ENCODE peak calls at places on chromosomes 2 and 18, in nine cellular contexts. One of them, this sample, is unnamed.

GRCh38 chr2:119584469-119584868 is 40.2 kb downstream of the CFAP221 start:
- DNase-seq in adrenal gland: no peak
- DNase-seq in stimulated activated CD8-positive, alpha-beta memory T cell treated with anti-CD3 and anti-CD28 coated beads, Interleukin-15, amount 100 ng/mL, for 4 hours: no peak
- DNase-seq in NCI-H2029 treated with DMSO at 0.1 percent for 48 hours: no peak
- DNase-seq in OCI-LY7: no peak
- DNase-seq in HT1080: no peak
- DNase-seq in MV-4-11: no peak
- DNase-seq in CD4-positive, alpha-beta T cell: no peak
- DNase-seq in brain microvascular endothelial cell: no peak
- DNase-seq in this sample: no peak

GRCh38 chr2:95305341-95306058 is 8.4 kb downstream of the KCNIP3 start:
- DNase-seq in adrenal gland: no peak
- DNase-seq in HT1080: no peak
- DNase-seq in CD4-positive, alpha-beta T cell: no peak
- DNase-seq in stimulated activated CD8-positive, alpha-beta memory T cell treated with anti-CD3 and anti-CD28 coated beads, Interleukin-15, amount 100 ng/mL, for 4 hours: no peak
- DNase-seq in NCI-H2029 treated with DMSO at 0.1 percent for 48 hours: peak
- DNase-seq in OCI-LY7: no peak
- DNase-seq in MV-4-11: no peak
- DNase-seq in brain microvascular endothelial cell: no peak
- DNase-seq in this sample: no peak

GRCh38 chr2:234081970-234082822 is 31.7 kb downstream of the SPP2 start:
- DNase-seq in HT1080: no peak
- DNase-seq in CD4-positive, alpha-beta T cell: no peak
- DNase-seq in MV-4-11: no peak
- DNase-seq in adrenal gland: no peak
- DNase-seq in brain microvascular endothelial cell: no peak
- DNase-seq in OCI-LY7: no peak
- DNase-seq in NCI-H2029 treated with DMSO at 0.1 percent for 48 hours: peak
- DNase-seq in stimulated activated CD8-positive, alpha-beta memory T cell treated with anti-CD3 and anti-CD28 coated beads, Interleukin-15, amount 100 ng/mL, for 4 hours: no peak
- DNase-seq in this sample: no peak

GRCh38 chr2:128196026-128196822 is 105.2 kb downstream of the UGGT1 start:
- DNase-seq in CD4-positive, alpha-beta T cell: no peak
- DNase-seq in adrenal gland: no peak
- DNase-seq in OCI-LY7: no peak
- DNase-seq in HT1080: no peak
- DNase-seq in brain microvascular endothelial cell: peak
- DNase-seq in MV-4-11: peak
- DNase-seq in stimulated activated CD8-positive, alpha-beta memory T cell treated with anti-CD3 and anti-CD28 coated beads, Interleukin-15, amount 100 ng/mL, for 4 hours: no peak
- DNase-seq in NCI-H2029 treated with DMSO at 0.1 percent for 48 hours: no peak
- DNase-seq in this sample: no peak

GRCh38 chr2:30771200-30771599 is 36.0 kb downstream of the CAPN13 start:
- DNase-seq in HT1080: no peak
- DNase-seq in MV-4-11: no peak
- DNase-seq in adrenal gland: no peak
- DNase-seq in OCI-LY7: no peak
- DNase-seq in NCI-H2029 treated with DMSO at 0.1 percent for 48 hours: no peak
- DNase-seq in stimulated activated CD8-positive, alpha-beta memory T cell treated with anti-CD3 and anti-CD28 coated beads, Interleukin-15, amount 100 ng/mL, for 4 hours: no peak
- DNase-seq in CD4-positive, alpha-beta T cell: no peak
- DNase-seq in brain microvascular endothelial cell: no peak
- DNase-seq in this sample: no peak

GRCh38 chr18:3879114-3879835 is 429.3 kb downstream of the TGIF1 start:
- DNase-seq in NCI-H2029 treated with DMSO at 0.1 percent for 48 hours: no peak
- DNase-seq in MV-4-11: no peak
- DNase-seq in HT1080: no peak
- DNase-seq in adrenal gland: no peak
- DNase-seq in stimulated activated CD8-positive, alpha-beta memory T cell treated with anti-CD3 and anti-CD28 coated beads, Interleukin-15, amount 100 ng/mL, for 4 hours: no peak
- DNase-seq in OCI-LY7: no peak
- DNase-seq in brain microvascular endothelial cell: no peak
- DNase-seq in CD4-positive, alpha-beta T cell: no peak
- DNase-seq in this sample: no peak

GRCh38 chr2:128605421-128605820 is 286.8 kb upstream of the HS6ST1 start:
- DNase-seq in MV-4-11: no peak
- DNase-seq in adrenal gland: no peak
- DNase-seq in NCI-H2029 treated with DMSO at 0.1 percent for 48 hours: no peak
- DNase-seq in CD4-positive, alpha-beta T cell: no peak
- DNase-seq in brain microvascular endothelial cell: no peak
- DNase-seq in OCI-LY7: no peak
- DNase-seq in stimulated activated CD8-positive, alpha-beta memory T cell treated with anti-CD3 and anti-CD28 coated beads, Interleukin-15, amount 100 ng/mL, for 4 hours: no peak
- DNase-seq in HT1080: no peak
- DNase-seq in this sample: no peak

GRCh38 chr2:23385748-23386421 is 906 bp downstream of the KLHL29 start:
- DNase-seq in CD4-positive, alpha-beta T cell: no peak
- DNase-seq in stimulated activated CD8-positive, alpha-beta memory T cell treated with anti-CD3 and anti-CD28 coated beads, Interleukin-15, amount 100 ng/mL, for 4 hours: no peak
- DNase-seq in HT1080: peak
- DNase-seq in brain microvascular endothelial cell: no peak
- DNase-seq in NCI-H2029 treated with DMSO at 0.1 percent for 48 hours: no peak
- DNase-seq in MV-4-11: no peak
- DNase-seq in adrenal gland: peak
- DNase-seq in OCI-LY7: no peak
- DNase-seq in this sample: no peak

GRCh38 chr2:112817082-112817481 is 19.5 kb downstream of the IL1B start:
- DNase-seq in NCI-H2029 treated with DMSO at 0.1 percent for 48 hours: no peak
- DNase-seq in stimulated activated CD8-positive, alpha-beta memory T cell treated with anti-CD3 and anti-CD28 coated beads, Interleukin-15, amount 100 ng/mL, for 4 hours: no peak
- DNase-seq in adrenal gland: no peak
- DNase-seq in OCI-LY7: no peak
- DNase-seq in brain microvascular endothelial cell: no peak
- DNase-seq in CD4-positive, alpha-beta T cell: no peak
- DNase-seq in MV-4-11: no peak
- DNase-seq in HT1080: no peak
- DNase-seq in this sample: no peak

GRCh38 chr2:48249093-48249492 is 280.9 kb upstream of the STON1 start:
- DNase-seq in HT1080: no peak
- DNase-seq in adrenal gland: no peak
- DNase-seq in CD4-positive, alpha-beta T cell: no peak
- DNase-seq in OCI-LY7: no peak
- DNase-seq in stimulated activated CD8-positive, alpha-beta memory T cell treated with anti-CD3 and anti-CD28 coated beads, Interleukin-15, amount 100 ng/mL, for 4 hours: no peak
- DNase-seq in MV-4-11: peak
- DNase-seq in NCI-H2029 treated with DMSO at 0.1 percent for 48 hours: no peak
- DNase-seq in brain microvascular endothelial cell: no peak
- DNase-seq in this sample: no peak

GRCh38 chr18:13237073-13237472 is 18.5 kb downstream of the LDLRAD4 start:
- DNase-seq in NCI-H2029 treated with DMSO at 0.1 percent for 48 hours: no peak
- DNase-seq in brain microvascular endothelial cell: no peak
- DNase-seq in CD4-positive, alpha-beta T cell: no peak
- DNase-seq in MV-4-11: no peak
- DNase-seq in adrenal gland: no peak
- DNase-seq in stimulated activated CD8-positive, alpha-beta memory T cell treated with anti-CD3 and anti-CD28 coated beads, Interleukin-15, amount 100 ng/mL, for 4 hours: no peak
- DNase-seq in OCI-LY7: no peak
- DNase-seq in HT1080: no peak
- DNase-seq in this sample: no peak

GRCh38 chr18:34595673-34596072 is 114.4 kb upstream of the DTNA start:
- DNase-seq in OCI-LY7: no peak
- DNase-seq in NCI-H2029 treated with DMSO at 0.1 percent for 48 hours: no peak
- DNase-seq in MV-4-11: no peak
- DNase-seq in brain microvascular endothelial cell: peak
- DNase-seq in CD4-positive, alpha-beta T cell: no peak
- DNase-seq in HT1080: peak
- DNase-seq in adrenal gland: peak
- DNase-seq in stimulated activated CD8-positive, alpha-beta memory T cell treated with anti-CD3 and anti-CD28 coated beads, Interleukin-15, amount 100 ng/mL, for 4 hours: no peak
- DNase-seq in this sample: no peak

GRCh38 chr2:36831185-36831584 is 134.7 kb downstream of the VIT start:
- DNase-seq in OCI-LY7: no peak
- DNase-seq in HT1080: no peak
- DNase-seq in NCI-H2029 treated with DMSO at 0.1 percent for 48 hours: no peak
- DNase-seq in brain microvascular endothelial cell: no peak
- DNase-seq in stimulated activated CD8-positive, alpha-beta memory T cell treated with anti-CD3 and anti-CD28 coated beads, Interleukin-15, amount 100 ng/mL, for 4 hours: no peak
- DNase-seq in MV-4-11: no peak
- DNase-seq in adrenal gland: no peak
- DNase-seq in CD4-positive, alpha-beta T cell: no peak
- DNase-seq in this sample: no peak

GRCh38 chr2:174602741-174603140 is 5.1 kb upstream of the WIPF1 start:
- DNase-seq in CD4-positive, alpha-beta T cell: no peak
- DNase-seq in NCI-H2029 treated with DMSO at 0.1 percent for 48 hours: no peak
- DNase-seq in MV-4-11: no peak
- DNase-seq in adrenal gland: no peak
- DNase-seq in brain microvascular endothelial cell: no peak
- DNase-seq in stimulated activated CD8-positive, alpha-beta memory T cell treated with anti-CD3 and anti-CD28 coated beads, Interleukin-15, amount 100 ng/mL, for 4 hours: no peak
- DNase-seq in OCI-LY7: no peak
- DNase-seq in HT1080: no peak
- DNase-seq in this sample: no peak

GRCh38 chr2:147364597-147364996 is 480.2 kb upstream of the ACVR2A start:
- DNase-seq in MV-4-11: no peak
- DNase-seq in OCI-LY7: peak
- DNase-seq in HT1080: peak
- DNase-seq in stimulated activated CD8-positive, alpha-beta memory T cell treated with anti-CD3 and anti-CD28 coated beads, Interleukin-15, amount 100 ng/mL, for 4 hours: no peak
- DNase-seq in adrenal gland: no peak
- DNase-seq in NCI-H2029 treated with DMSO at 0.1 percent for 48 hours: peak
- DNase-seq in brain microvascular endothelial cell: no peak
- DNase-seq in CD4-positive, alpha-beta T cell: no peak
- DNase-seq in this sample: no peak

GRCh38 chr2:56040189-56040588 is 116.6 kb upstream of the EFEMP1 start:
- DNase-seq in adrenal gland: no peak
- DNase-seq in NCI-H2029 treated with DMSO at 0.1 percent for 48 hours: no peak
- DNase-seq in CD4-positive, alpha-beta T cell: no peak
- DNase-seq in HT1080: no peak
- DNase-seq in MV-4-11: no peak
- DNase-seq in OCI-LY7: no peak
- DNase-seq in stimulated activated CD8-positive, alpha-beta memory T cell treated with anti-CD3 and anti-CD28 coated beads, Interleukin-15, amount 100 ng/mL, for 4 hours: no peak
- DNase-seq in brain microvascular endothelial cell: no peak
- DNase-seq in this sample: no peak

GRCh38 chr2:8819194-8819593 is 18.2 kb downstream of the KIDINS220 start:
- DNase-seq in adrenal gland: no peak
- DNase-seq in OCI-LY7: no peak
- DNase-seq in brain microvascular endothelial cell: peak
- DNase-seq in CD4-positive, alpha-beta T cell: no peak
- DNase-seq in MV-4-11: no peak
- DNase-seq in HT1080: peak
- DNase-seq in NCI-H2029 treated with DMSO at 0.1 percent for 48 hours: no peak
- DNase-seq in stimulated activated CD8-positive, alpha-beta memory T cell treated with anti-CD3 and anti-CD28 coated beads, Interleukin-15, amount 100 ng/mL, for 4 hours: no peak
- DNase-seq in this sample: no peak

GRCh38 chr18:55510809-55511208 is 77.2 kb downstream of the TCF4 start:
- DNase-seq in CD4-positive, alpha-beta T cell: no peak
- DNase-seq in HT1080: peak
- DNase-seq in adrenal gland: no peak
- DNase-seq in stimulated activated CD8-positive, alpha-beta memory T cell treated with anti-CD3 and anti-CD28 coated beads, Interleukin-15, amount 100 ng/mL, for 4 hours: no peak
- DNase-seq in NCI-H2029 treated with DMSO at 0.1 percent for 48 hours: no peak
- DNase-seq in MV-4-11: no peak
- DNase-seq in OCI-LY7: no peak
- DNase-seq in brain microvascular endothelial cell: peak
- DNase-seq in this sample: no peak

GRCh38 chr2:149634103-149634502 is 46.5 kb upstream of the MMADHC start:
- DNase-seq in NCI-H2029 treated with DMSO at 0.1 percent for 48 hours: no peak
- DNase-seq in adrenal gland: no peak
- DNase-seq in brain microvascular endothelial cell: no peak
- DNase-seq in HT1080: no peak
- DNase-seq in OCI-LY7: no peak
- DNase-seq in MV-4-11: no peak
- DNase-seq in stimulated activated CD8-positive, alpha-beta memory T cell treated with anti-CD3 and anti-CD28 coated beads, Interleukin-15, amount 100 ng/mL, for 4 hours: no peak
- DNase-seq in CD4-positive, alpha-beta T cell: no peak
- DNase-seq in this sample: no peak

GRCh38 chr2:188787661-188788044 is 186.5 kb upstream of the COL3A1 start:
- DNase-seq in OCI-LY7: no peak
- DNase-seq in MV-4-11: no peak
- DNase-seq in stimulated activated CD8-positive, alpha-beta memory T cell treated with anti-CD3 and anti-CD28 coated beads, Interleukin-15, amount 100 ng/mL, for 4 hours: no peak
- DNase-seq in CD4-positive, alpha-beta T cell: no peak
- DNase-seq in HT1080: no peak
- DNase-seq in NCI-H2029 treated with DMSO at 0.1 percent for 48 hours: no peak
- DNase-seq in adrenal gland: no peak
- DNase-seq in brain microvascular endothelial cell: peak
- DNase-seq in this sample: no peak

GRCh38 chr2:152183381-152184073 is 8.0 kb upstream of the STAM2 start:
- DNase-seq in NCI-H2029 treated with DMSO at 0.1 percent for 48 hours: no peak
- DNase-seq in adrenal gland: no peak
- DNase-seq in HT1080: no peak
- DNase-seq in OCI-LY7: no peak
- DNase-seq in stimulated activated CD8-positive, alpha-beta memory T cell treated with anti-CD3 and anti-CD28 coated beads, Interleukin-15, amount 100 ng/mL, for 4 hours: no peak
- DNase-seq in brain microvascular endothelial cell: no peak
- DNase-seq in MV-4-11: no peak
- DNase-seq in CD4-positive, alpha-beta T cell: no peak
- DNase-seq in this sample: no peak

GRCh38 chr2:184906709-184907108 is 308.4 kb downstream of the ZNF804A start:
- DNase-seq in stimulated activated CD8-positive, alpha-beta memory T cell treated with anti-CD3 and anti-CD28 coated beads, Interleukin-15, amount 100 ng/mL, for 4 hours: no peak
- DNase-seq in NCI-H2029 treated with DMSO at 0.1 percent for 48 hours: no peak
- DNase-seq in OCI-LY7: no peak
- DNase-seq in HT1080: no peak
- DNase-seq in adrenal gland: no peak
- DNase-seq in CD4-positive, alpha-beta T cell: no peak
- DNase-seq in brain microvascular endothelial cell: peak
- DNase-seq in MV-4-11: no peak
- DNase-seq in this sample: no peak

GRCh38 chr18:57806891-57807280 is 3.8 kb upstream of the ATP8B1 start:
- DNase-seq in CD4-positive, alpha-beta T cell: no peak
- DNase-seq in NCI-H2029 treated with DMSO at 0.1 percent for 48 hours: no peak
- DNase-seq in HT1080: peak
- DNase-seq in OCI-LY7: no peak
- DNase-seq in brain microvascular endothelial cell: peak
- DNase-seq in MV-4-11: no peak
- DNase-seq in adrenal gland: peak
- DNase-seq in stimulated activated CD8-positive, alpha-beta memory T cell treated with anti-CD3 and anti-CD28 coated beads, Interleukin-15, amount 100 ng/mL, for 4 hours: no peak
- DNase-seq in this sample: no peak

GRCh38 chr2:168825149-168825548 is 22.7 kb downstream of the NOSTRIN start:
- DNase-seq in brain microvascular endothelial cell: no peak
- DNase-seq in adrenal gland: no peak
- DNase-seq in NCI-H2029 treated with DMSO at 0.1 percent for 48 hours: no peak
- DNase-seq in stimulated activated CD8-positive, alpha-beta memory T cell treated with anti-CD3 and anti-CD28 coated beads, Interleukin-15, amount 100 ng/mL, for 4 hours: no peak
- DNase-seq in CD4-positive, alpha-beta T cell: no peak
- DNase-seq in OCI-LY7: no peak
- DNase-seq in MV-4-11: no peak
- DNase-seq in HT1080: no peak
- DNase-seq in this sample: no peak

GRCh38 chr2:60148717-60149116 is 404.7 kb downstream of the BCL11A start:
- DNase-seq in brain microvascular endothelial cell: no peak
- DNase-seq in adrenal gland: no peak
- DNase-seq in MV-4-11: peak
- DNase-seq in CD4-positive, alpha-beta T cell: no peak
- DNase-seq in NCI-H2029 treated with DMSO at 0.1 percent for 48 hours: no peak
- DNase-seq in HT1080: no peak
- DNase-seq in stimulated activated CD8-positive, alpha-beta memory T cell treated with anti-CD3 and anti-CD28 coated beads, Interleukin-15, amount 100 ng/mL, for 4 hours: no peak
- DNase-seq in OCI-LY7: no peak
- DNase-seq in this sample: no peak

GRCh38 chr2:18559531-18559930 is 922 bp downstream of the RDH14 start:
- DNase-seq in brain microvascular endothelial cell: no peak
- DNase-seq in MV-4-11: no peak
- DNase-seq in adrenal gland: peak
- DNase-seq in stimulated activated CD8-positive, alpha-beta memory T cell treated with anti-CD3 and anti-CD28 coated beads, Interleukin-15, amount 100 ng/mL, for 4 hours: no peak
- DNase-seq in HT1080: no peak
- DNase-seq in CD4-positive, alpha-beta T cell: peak
- DNase-seq in OCI-LY7: no peak
- DNase-seq in NCI-H2029 treated with DMSO at 0.1 percent for 48 hours: no peak
- DNase-seq in this sample: no peak

GRCh38 chr2:62450716-62451191 is 55.2 kb downstream of the TMEM17 start:
- DNase-seq in stimulated activated CD8-positive, alpha-beta memory T cell treated with anti-CD3 and anti-CD28 coated beads, Interleukin-15, amount 100 ng/mL, for 4 hours: no peak
- DNase-seq in OCI-LY7: no peak
- DNase-seq in NCI-H2029 treated with DMSO at 0.1 percent for 48 hours: no peak
- DNase-seq in adrenal gland: no peak
- DNase-seq in brain microvascular endothelial cell: no peak
- DNase-seq in MV-4-11: no peak
- DNase-seq in CD4-positive, alpha-beta T cell: no peak
- DNase-seq in HT1080: no peak
- DNase-seq in this sample: no peak

GRCh38 chr2:3426615-3427014 is 47.1 kb downstream of the TRAPPC12 start:
- DNase-seq in HT1080: no peak
- DNase-seq in NCI-H2029 treated with DMSO at 0.1 percent for 48 hours: no peak
- DNase-seq in OCI-LY7: no peak
- DNase-seq in MV-4-11: no peak
- DNase-seq in stimulated activated CD8-positive, alpha-beta memory T cell treated with anti-CD3 and anti-CD28 coated beads, Interleukin-15, amount 100 ng/mL, for 4 hours: no peak
- DNase-seq in CD4-positive, alpha-beta T cell: no peak
- DNase-seq in brain microvascular endothelial cell: no peak
- DNase-seq in adrenal gland: no peak
- DNase-seq in this sample: no peak

GRCh38 chr18:44816028-44816427 is 135.3 kb downstream of the SETBP1 start:
- DNase-seq in adrenal gland: no peak
- DNase-seq in CD4-positive, alpha-beta T cell: no peak
- DNase-seq in OCI-LY7: no peak
- DNase-seq in NCI-H2029 treated with DMSO at 0.1 percent for 48 hours: no peak
- DNase-seq in stimulated activated CD8-positive, alpha-beta memory T cell treated with anti-CD3 and anti-CD28 coated beads, Interleukin-15, amount 100 ng/mL, for 4 hours: no peak
- DNase-seq in HT1080: no peak
- DNase-seq in MV-4-11: no peak
- DNase-seq in brain microvascular endothelial cell: no peak
- DNase-seq in this sample: no peak

GRCh38 chr2:203453858-203454451 is 81.1 kb downstream of the RAPH1 start:
- DNase-seq in MV-4-11: peak
- DNase-seq in OCI-LY7: peak
- DNase-seq in brain microvascular endothelial cell: peak
- DNase-seq in stimulated activated CD8-positive, alpha-beta memory T cell treated with anti-CD3 and anti-CD28 coated beads, Interleukin-15, amount 100 ng/mL, for 4 hours: no peak
- DNase-seq in HT1080: peak
- DNase-seq in adrenal gland: no peak
- DNase-seq in CD4-positive, alpha-beta T cell: no peak
- DNase-seq in NCI-H2029 treated with DMSO at 0.1 percent for 48 hours: peak
- DNase-seq in this sample: no peak

GRCh38 chr2:234278556-234279286 is 218.2 kb downstream of the ARL4C start:
- DNase-seq in stimulated activated CD8-positive, alpha-beta memory T cell treated with anti-CD3 and anti-CD28 coated beads, Interleukin-15, amount 100 ng/mL, for 4 hours: no peak
- DNase-seq in adrenal gland: no peak
- DNase-seq in OCI-LY7: no peak
- DNase-seq in HT1080: no peak
- DNase-seq in MV-4-11: peak
- DNase-seq in NCI-H2029 treated with DMSO at 0.1 percent for 48 hours: no peak
- DNase-seq in CD4-positive, alpha-beta T cell: no peak
- DNase-seq in brain microvascular endothelial cell: no peak
- DNase-seq in this sample: peak